ENCODE peak calls at places on chromosomes 2 and 18, in nine cellular contexts. V is kidney epithelial cell, C is GDM1, Y is mesenteric fat pad, X is NAMALWA, T is dorsolateral prefrontal cortex, E is SW480, O is non-pigmented ciliary epithelial cell, G is AG08395. S is an unnamed sample.

GRCh38 chr2:166224197-166224596 is 96.4 kb upstream of the SCN1A start:
- DNase-seq in E (no peak), O (no peak), G (no peak), T (no peak), V (no peak), X (no peak), Y (no peak), C (no peak), S (no peak)

GRCh38 chr18:70183441-70183840 is 22.0 kb downstream of the RTTN start:
- DNase-seq in C (no peak), G (no peak), E (no peak), O (no peak), Y (no peak), T (no peak), V (no peak), X (no peak), S (no peak)

GRCh38 chr2:43832457-43832856 is 6.2 kb downstream of the ABCG5 start:
- DNase-seq in O (no peak), Y (peak; percentile 41), G (no peak), C (no peak), X (no peak), V (no peak), T (no peak), E (no peak), S (no peak)

GRCh38 chr2:232260075-232260474 is 118.5 kb upstream of the ALPP start:
- DNase-seq in C (peak; percentile 17), O (peak; percentile 87), G (peak; percentile 93), X (no peak), E (peak; percentile 27), Y (no peak), V (peak; percentile 84), T (no peak), S (no peak)

GRCh38 chr18:57819671-57820460 is 16.8 kb upstream of the ATP8B1 start:
- DNase-seq in O (peak; percentile 84), G (peak; percentile 59), E (peak; percentile 53), V (peak; percentile 87), T (no peak), C (peak; percentile 3), Y (no peak), X (no peak), S (no peak)

GRCh38 chr2:126971481-126972271 is 73.0 kb downstream of the TEX51 start:
- DNase-seq in E (peak; percentile 52), Y (no peak), V (no peak), G (peak; percentile 85), T (peak; percentile 77), X (peak; percentile 83), C (peak; percentile 75), O (no peak), S (peak; percentile 17)

GRCh38 chr2:216001612-216002215 is 11.6 kb downstream of the MREG start:
- DNase-seq in Y (no peak), C (no peak), G (no peak), T (no peak), X (no peak), O (no peak), V (no peak), E (no peak), S (no peak)

GRCh38 chr18:46510386-46510785 is 146.6 kb downstream of the LOXHD1 start:
- DNase-seq in O (no peak), X (no peak), E (no peak), Y (no peak), V (no peak), G (no peak), C (no peak), T (no peak), S (no peak)

GRCh38 chr2:70574618-70575017 is 21.0 kb upstream of the TGFA start:
- DNase-seq in G (no peak), E (no peak), C (no peak), O (no peak), X (no peak), T (no peak), V (no peak), Y (no peak), S (no peak)

GRCh38 chr2:24870891-24871705 is 48.9 kb downstream of the ADCY3 start:
- DNase-seq in X (no peak), O (no peak), T (no peak), Y (peak; percentile 65), E (no peak), C (no peak), G (no peak), V (no peak), S (no peak)

GRCh38 chr2:112751451-112752197 is 12.8 kb downstream of the CKAP2L start:
- DNase-seq in G (no peak), C (no peak), V (no peak), E (no peak), X (no peak), O (no peak), T (no peak), Y (no peak), S (no peak)

GRCh38 chr2:100237770-100238169 is 84.5 kb downstream of the LONRF2 start:
- DNase-seq in O (no peak), Y (no peak), C (no peak), X (no peak), T (no peak), E (no peak), V (no peak), G (no peak), S (no peak)

GRCh38 chr2:178345951-178346350 is 105.0 kb downstream of the PRKRA start:
- DNase-seq in C (no peak), V (no peak), E (no peak), X (no peak), G (peak; percentile 7), O (no peak), T (no peak), Y (no peak), S (no peak)

GRCh38 chr18:62603211-62603610 is 80.4 kb downstream of the ZCCHC2 start:
- DNase-seq in G (no peak), O (no peak), Y (no peak), X (no peak), V (no peak), C (no peak), E (no peak), T (no peak), S (no peak)

GRCh38 chr2:220076734-220077133 is 449.3 kb downstream of the SLC4A3 start:
- DNase-seq in E (no peak), T (no peak), G (peak; percentile 66), Y (no peak), O (peak; percentile 58), C (no peak), V (no peak), X (no peak), S (no peak)

GRCh38 chr18:55833543-55833942 is 245.6 kb upstream of the TCF4 start:
- DNase-seq in C (no peak), X (no peak), O (peak; percentile 99), T (no peak), E (no peak), G (peak; percentile 95), V (peak; percentile 96), Y (no peak), S (no peak)

GRCh38 chr2:100812573-100812972 is 7.4 kb upstream of the NPAS2 start:
- DNase-seq in V (no peak), G (no peak), Y (no peak), T (no peak), O (no peak), C (no peak), X (no peak), E (no peak), S (no peak)

GRCh38 chr2:85933753-85934594 is 45.2 kb upstream of the ST3GAL5 start:
- DNase-seq in C (no peak), E (no peak), O (peak; percentile 91), T (no peak), V (no peak), X (no peak), G (peak; percentile 70), Y (no peak), S (no peak)

GRCh38 chr2:172389685-172390339 is 37.6 kb upstream of the ITGA6 start:
- DNase-seq in E (no peak), X (no peak), Y (no peak), G (no peak), C (no peak), O (no peak), T (no peak), V (no peak), S (no peak)

GRCh38 chr2:183892315-183892941 is 705.9 kb upstream of the ZNF804A start:
- DNase-seq in C (no peak), G (no peak), V (no peak), T (no peak), O (no peak), E (no peak), X (no peak), Y (no peak), S (no peak)

GRCh38 chr2:96330407-96330806 is 5.2 kb upstream of the NCAPH start:
- DNase-seq in G (no peak), X (no peak), O (no peak), T (no peak), E (no peak), V (no peak), Y (no peak), C (no peak), S (no peak)

GRCh38 chr2:189522435-189523151 is 58.0 kb downstream of the SLC40A1 start:
- DNase-seq in O (no peak), T (no peak), E (peak; percentile 11), Y (no peak), G (no peak), X (no peak), V (no peak), C (no peak), S (no peak)

GRCh38 chr2:132681766-132682165 is 11.8 kb upstream of the LYPD1 start:
- DNase-seq in C (no peak), T (no peak), V (no peak), Y (no peak), X (no peak), G (no peak), O (no peak), E (no peak), S (no peak)